ENCODE peak calls at places on chromosome 12, in seven cellular contexts. Y is GM12878, T is suprapubic skin, R is esophagus muscularis mucosa, U is transverse colon, I is HL-60, D is HepG2. P is an unnamed sample.
A peak's percentile ranks its signal among the peaks of the same experiment; 100 is the strongest.

GRCh38 chr12:67884596-67884995 is 104.7 kb upstream of the IFNG-AS1 start:
- DNase-seq in Y (no peak), T (no peak), R (no peak), U (no peak), I (no peak), D (no peak), P (no peak)

GRCh38 chr12:100026241-100026640 is 41.5 kb upstream of the ANKS1B start:
- DNase-seq in Y (no peak), T (no peak), R (no peak), U (no peak), I (no peak), D (no peak), P (no peak)

GRCh38 chr12:63905523-63905922 is 61.0 kb downstream of the SRGAP1 start:
- DNase-seq in Y (no peak), T (no peak), R (no peak), U (no peak), I (no peak), D (no peak), P (no peak)

GRCh38 chr12:59403259-59403932 is 192.4 kb upstream of the SLC16A7 start:
- DNase-seq in Y (no peak), T (no peak), R (no peak), U (peak; percentile 21), I (peak; percentile 35), D (peak; percentile 44), P (no peak)

GRCh38 chr12:59164991-59165718 is 244.9 kb upstream of the LRIG3 start:
- DNase-seq in Y (no peak), T (no peak), R (no peak), U (no peak), I (no peak), D (peak; percentile 13), P (no peak)

GRCh38 chr12:20212658-20213387 is 155.5 kb upstream of the PDE3A start:
- DNase-seq in Y (no peak), T (peak; percentile 87), R (no peak), U (peak; percentile 65), I (no peak), D (no peak), P (no peak)

GRCh38 chr12:101962486-101962885 is 85.1 kb downstream of the DRAM1 start:
- DNase-seq in Y (no peak), T (no peak), R (peak; percentile 94), U (no peak), I (no peak), D (no peak), P (no peak)

GRCh38 chr12:116582610-116583009 is 23.4 kb downstream of the MAP1LC3B2 start:
- DNase-seq in Y (no peak), T (no peak), R (no peak), U (no peak), I (no peak), D (no peak), P (no peak)

GRCh38 chr12:10612954-10613333 is 465 bp downstream of the MAGOHB start:
- DNase-seq in Y (no peak), T (no peak), R (no peak), U (no peak), I (no peak), D (no peak), P (no peak)

GRCh38 chr12:94265966-94266365 is 117.6 kb downstream of the PLXNC1 start:
- DNase-seq in Y (no peak), T (no peak), R (no peak), U (no peak), I (no peak), D (no peak), P (no peak)

GRCh38 chr12:87818416-87818815 is 210.8 kb downstream of the C12orf50 start:
- DNase-seq in Y (no peak), T (no peak), R (no peak), U (no peak), I (no peak), D (no peak), P (no peak)

GRCh38 chr12:63400746-63401145 is 249.7 kb upstream of the AVPR1A start:
- DNase-seq in Y (no peak), T (no peak), R (no peak), U (no peak), I (no peak), D (peak; percentile 45), P (no peak)

GRCh38 chr12:2666846-2667245 is 127.9 kb upstream of the FKBP4 start:
- DNase-seq in Y (no peak), T (peak; percentile 23), R (no peak), U (no peak), I (no peak), D (no peak), P (no peak)

GRCh38 chr12:123655420-123655819 is 15.5 kb upstream of the TCTN2 start:
- DNase-seq in Y (peak; percentile 48), T (no peak), R (no peak), U (peak; percentile 37), I (no peak), D (no peak), P (no peak)

GRCh38 chr12:123654129-123654701 is 16.7 kb upstream of the TCTN2 start:
- DNase-seq in Y (no peak), T (no peak), R (no peak), U (no peak), I (no peak), D (no peak), P (no peak)

GRCh38 chr12:123660328-123660727 is 10.6 kb upstream of the TCTN2 start:
- DNase-seq in Y (no peak), T (no peak), R (no peak), U (no peak), I (no peak), D (no peak), P (no peak)

DNA sequence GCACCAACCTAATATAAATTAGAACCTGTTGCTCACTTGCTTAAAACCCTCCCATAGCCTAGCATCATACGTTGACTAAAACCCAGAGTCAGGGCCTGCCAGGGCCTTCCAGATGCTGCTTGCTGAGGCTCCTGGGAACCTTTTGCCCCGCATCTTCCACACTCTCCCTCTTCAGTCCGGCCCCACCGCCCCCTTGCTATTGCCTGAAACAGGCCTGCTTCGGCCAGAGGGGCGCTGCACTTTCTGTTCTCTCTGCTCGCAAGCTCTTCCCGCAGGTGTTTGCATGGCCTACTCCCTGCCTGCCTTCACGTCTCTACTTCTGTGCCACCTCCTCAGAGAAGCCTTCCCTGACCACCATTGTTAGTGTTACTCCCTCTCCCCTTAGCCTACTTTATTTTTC is 13.7 kb upstream of the TCTN2 start:
- DNase-seq in Y (no peak), T (no peak), R (no peak), U (no peak), I (no peak), D (no peak), P (no peak)
- TF ChIP-seq CTCF in Y (no peak), T (no peak), R (no peak), U (no peak), I (no peak), D (no peak), P (no peak)

GRCh38 chr12:26744042-26744626 is 88.9 kb downstream of the ITPR2 start:
- DNase-seq in Y (no peak), T (no peak), R (no peak), U (no peak), I (no peak), D (no peak), P (no peak)

GRCh38 chr12:26740348-26740747 is 92.6 kb downstream of the ITPR2 start:
- DNase-seq in Y (no peak), T (no peak), R (no peak), U (no peak), I (no peak), D (no peak), P (no peak)

GRCh38 chr12:26740991-26741390 is 92.0 kb downstream of the ITPR2 start:
- DNase-seq in Y (no peak), T (no peak), R (no peak), U (no peak), I (no peak), D (no peak), P (no peak)

GRCh38 chr12:26744697-26745440 is 88.1 kb downstream of the ITPR2 start:
- DNase-seq in Y (no peak), T (no peak), R (no peak), U (no peak), I (no peak), D (peak; percentile 100), P (no peak)

GRCh38 chr12:26741828-26742227 is 91.2 kb downstream of the ITPR2 start:
- DNase-seq in Y (no peak), T (no peak), R (no peak), U (no peak), I (no peak), D (no peak), P (no peak)
- H3K27ac ChIP-seq in Y (no peak overlapping the region), T (peak overlapping the region; percentile 69), R (no peak overlapping the region), U (peak overlapping the region; percentile 69), I (no peak overlapping the region), D (peak overlapping the region; percentile 45), P (peak overlapping the region; percentile 5)

GRCh38 chr12:7122876-7123769 is 5.6 kb downstream of the RBP5 start:
- DNase-seq in Y (no peak), T (no peak), R (no peak), U (no peak), I (no peak), D (no peak), P (no peak)
- TF ChIP-seq POLR2AphosphoS5 in Y (no peak), T (no peak), R (no peak), U (no peak), I (no peak), D (no peak), P (no peak)

GRCh38 chr12:105457026-105457425 is 126.5 kb downstream of the C12orf75 start:
- DNase-seq in Y (no peak), T (no peak), R (no peak), U (no peak), I (no peak), D (no peak), P (no peak)

GRCh38 chr12:105454688-105455087 is 124.2 kb downstream of the C12orf75 start:
- DNase-seq in Y (no peak), T (no peak), R (no peak), U (no peak), I (no peak), D (no peak), P (no peak)

GRCh38 chr12:105453306-105453705 is 122.8 kb downstream of the C12orf75 start:
- DNase-seq in Y (no peak), T (no peak), R (no peak), U (no peak), I (no peak), D (no peak), P (no peak)

GRCh38 chr12:105451798-105452197 is 121.3 kb downstream of the C12orf75 start:
- DNase-seq in Y (no peak), T (no peak), R (no peak), U (no peak), I (no peak), D (no peak), P (no peak)

DNA sequence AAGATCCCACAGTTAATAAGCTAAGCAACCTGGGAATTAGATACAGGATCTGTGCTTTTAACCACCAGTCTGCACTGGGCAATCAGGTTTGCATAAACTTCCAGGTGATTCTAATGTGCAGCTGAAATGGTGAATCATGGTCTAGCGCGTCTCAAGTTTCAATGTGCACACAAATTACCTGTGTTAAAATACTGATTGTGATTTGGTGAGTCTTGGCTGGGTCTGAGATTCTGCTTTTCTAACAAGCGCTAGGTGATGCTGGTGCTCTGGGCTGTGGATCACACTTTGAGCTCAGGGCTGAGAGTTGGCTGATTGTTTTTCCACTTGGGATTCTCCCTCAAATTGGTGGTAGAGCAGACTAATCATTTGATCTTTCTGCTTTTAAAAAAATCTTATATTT is 124.8 kb downstream of the C12orf75 start:
- DNase-seq in Y (no peak), T (no peak), R (no peak), U (no peak), I (no peak), D (no peak), P (no peak)
- TF ChIP-seq CTCF in Y (no peak), T (no peak), R (no peak), U (no peak), I (no peak), D (no peak), P (no peak)

P was measured in vagina.